ENCODE peak calls at places on chromosome 9, in eight cellular contexts. D is left colon, C is nephron progenitor cell, L is AG09309, H is EL, S is skeletal muscle cell, O is amniotic stem cell, P is Right ventricle myocardium superior. M is an unnamed sample.

GRCh38 chr9:130117816-130118632 is 54.2 kb upstream of the NCS1 start:
- DNase-seq in D (no peak), C (no peak), L (no peak), H (peak; percentile 76), S (peak; percentile 28), O (no peak), P (no peak), M (no peak)

GRCh38 chr9:135771401-135772051 is 69.5 kb downstream of the KCNT1 start:
- DNase-seq in D (no peak), C (no peak), L (no peak), H (no peak), S (no peak), O (no peak), P (no peak), M (no peak)

GRCh38 chr9:36765077-36765390 is 192.3 kb downstream of the MELK start:
- DNase-seq in D (no peak), C (peak; percentile 22), L (no peak), H (no peak), S (no peak), O (no peak), P (no peak), M (no peak)

GRCh38 chr9:125883548-125883947 is 136.4 kb downstream of the PBX3 start:
- DNase-seq in D (no peak), C (no peak), L (no peak), H (no peak), S (no peak), O (no peak), P (no peak), M (no peak)

GRCh38 chr9:126248680-126249079 is 77.9 kb upstream of the MVB12B start:
- DNase-seq in D (no peak), C (no peak), L (peak; percentile 73), H (peak; percentile 77), S (peak; percentile 76), O (no peak), P (no peak), M (no peak)

GRCh38 chr9:128344931-128345605 is 4.7 kb downstream of the SLC27A4 start:
- DNase-seq in D (no peak), C (no peak), L (no peak), H (no peak), S (no peak), O (no peak), P (no peak), M (no peak)

GRCh38 chr9:77982985-77983662 is 48.5 kb downstream of the GNAQ start:
- DNase-seq in D (no peak), C (no peak), L (no peak), H (no peak), S (no peak), O (no peak), P (no peak), M (no peak)

GRCh38 chr9:103731541-103731940 is 362.6 kb upstream of the SMC2 start:
- DNase-seq in D (no peak), C (no peak), L (no peak), H (no peak), S (peak; percentile 3), O (no peak), P (no peak), M (no peak)

GRCh38 chr9:35935755-35936509 is 22.0 kb downstream of the OR2S2 start:
- DNase-seq in D (no peak), C (no peak), L (peak; percentile 52), H (peak; percentile 84), S (peak; percentile 48), O (peak; percentile 60), P (no peak), M (no peak)

GRCh38 chr9:16575142-16575877 is 295.2 kb downstream of the BNC2 start:
- DNase-seq in D (no peak), C (no peak), L (no peak), H (peak; percentile 4), S (no peak), O (no peak), P (no peak), M (no peak)

GRCh38 chr9:127937383-127938297 is at the start of gene DPM2:
- DNase-seq in D (peak; percentile 88), C (peak; percentile 74), L (no peak), H (peak; percentile 88), S (no peak), O (peak; percentile 80), P (peak; percentile 89), M (peak; percentile 78)

GRCh38 chr9:124512806-124513204 is 5.6 kb upstream of the NR5A1 start:
- DNase-seq in D (no peak), C (no peak), L (no peak), H (no peak), S (no peak), O (no peak), P (no peak), M (no peak)

GRCh38 chr9:134489621-134490380 is 151.8 kb upstream of the COL5A1 start:
- DNase-seq in D (no peak), C (no peak), L (no peak), H (no peak), S (no peak), O (no peak), P (no peak), M (no peak)

GRCh38 chr9:129511320-129511900 is 109.5 kb downstream of the C9orf50 start:
- DNase-seq in D (no peak), C (no peak), L (no peak), H (no peak), S (no peak), O (no peak), P (no peak), M (no peak)

GRCh38 chr9:74940600-74940999 is 12.1 kb downstream of the C9orf40 start:
- DNase-seq in D (peak; percentile 15), C (no peak), L (no peak), H (no peak), S (no peak), O (no peak), P (no peak), M (peak; percentile 30)

GRCh38 chr9:4902135-4902475 is 83.0 kb upstream of the JAK2 start:
- DNase-seq in D (peak; percentile 10), C (no peak), L (no peak), H (no peak), S (no peak), O (no peak), P (no peak), M (no peak)

GRCh38 chr9:90948156-90948555 is 146.5 kb downstream of the SYK start:
- DNase-seq in D (no peak), C (no peak), L (no peak), H (no peak), S (no peak), O (no peak), P (no peak), M (no peak)

GRCh38 chr9:135341612-135342169 is 137.9 kb upstream of the PPP1R26 start:
- DNase-seq in D (no peak), C (no peak), L (no peak), H (no peak), S (no peak), O (no peak), P (no peak), M (no peak)

GRCh38 chr9:100598641-100599145 is 20.8 kb downstream of the CAVIN4 start:
- DNase-seq in D (peak; percentile 91), C (peak; percentile 91), L (no peak), H (peak; percentile 82), S (no peak), O (peak; percentile 66), P (peak; percentile 91), M (peak; percentile 95)